ENCODE peak calls at places on chromosomes 4 and X, in four cellular contexts. X is upper lobe of right lung, P is stomach, U is heart left ventricle. V is an unnamed sample. For H3K4me1, the result is how much of the 10 kb centered on the place peaks cover.

GRCh38 chr4:33386761-33387160 is 2666.6 kb downstream of the PCDH7 start:
- DNase-seq in X (no peak), P (no peak), U (no peak), V (no peak)

GRCh38 chrX:118564498-118564897 is 68.9 kb downstream of the DOCK11 start:
- DNase-seq in X (no peak), P (no peak), U (no peak), V (no peak)

GRCh38 chr4:51842167-51842553 is 793 bp upstream of the DCUN1D4 start:
- DNase-seq in X (no peak), P (no peak), U (no peak), V (no peak)

GRCh38 chr4:2526559-2526958 is 9.9 kb upstream of the FAM193A start:
- DNase-seq in X (no peak), P (no peak), U (no peak), V (no peak)

GRCh38 chr4:6769138-6769983 is 13.2 kb upstream of the KIAA0232 start:
- DNase-seq in X (peak), P (no peak), U (no peak), V (no peak)

GRCh38 chrX:153598541-153599191 is at the start of gene CCNQ:
- DNase-seq in X (peak), P (peak), U (no peak), V (peak)

GRCh38 chr4:183838987-183839712 is 66.0 kb upstream of the STOX2 start:
- DNase-seq in X (no peak), P (no peak), U (no peak), V (no peak)

GRCh38 chr4:135927651-135928050 is 1604.6 kb downstream of the PCDH18 start:
- DNase-seq in X (no peak), P (no peak), U (no peak), V (no peak)

GRCh38 chr4:84366932-84367331 is 132.2 kb downstream of the NKX6-1 start:
- DNase-seq in X (no peak), P (no peak), U (no peak), V (no peak)

GRCh38 chr4:138976526-138976925 is 39.1 kb upstream of the NOCT start:
- DNase-seq in X (no peak), P (no peak), U (no peak), V (no peak)

GRCh38 chr4:38028556-38028955 is 68.4 kb downstream of the PTTG2 start:
- DNase-seq in X (no peak), P (no peak), U (no peak), V (no peak)

GRCh38 chr4:52035190-52035589 is 2.9 kb downstream of the SGCB start:
- DNase-seq in X (no peak), P (no peak), U (no peak), V (no peak)

GRCh38 chr4:140344621-140345020 is 28.8 kb upstream of the SCOC start:
- DNase-seq in X (no peak), P (no peak), U (no peak), V (peak)

GRCh38 chrX:48794993-48795501 is 6.8 kb upstream of the HDAC6 start:
- DNase-seq in X (peak), P (no peak), U (no peak), V (no peak)

GRCh38 chrX:134631404-134632346 is 26.6 kb downstream of the PLAC1 start:
- DNase-seq in X (no peak), P (no peak), U (no peak), V (no peak)

GRCh38 chr4:35250771-35251170 is 993.5 kb downstream of the ARAP2 start:
- DNase-seq in X (no peak), P (no peak), U (no peak), V (no peak)

DNA sequence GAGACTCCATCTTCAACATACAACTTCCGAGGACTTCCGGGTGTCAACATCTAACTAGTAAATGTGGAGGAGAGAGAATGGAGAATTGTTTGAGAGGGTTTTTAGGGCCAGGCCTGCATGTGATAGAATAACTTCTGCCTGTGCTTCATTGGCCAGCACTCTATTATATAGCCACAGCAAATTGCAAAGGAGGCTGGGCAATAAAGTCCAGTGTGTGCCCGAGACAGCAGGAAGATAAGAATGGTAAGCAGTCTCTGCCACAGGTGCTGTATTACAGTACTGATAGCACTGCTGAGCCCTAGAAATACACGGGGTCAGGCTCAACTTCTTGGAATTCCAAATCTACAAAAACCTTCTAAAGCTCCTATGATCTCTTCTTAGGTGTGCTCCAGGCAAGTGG is 20.8 kb upstream of the LIMCH1 start:
- DNase-seq in X (no peak), P (no peak), U (no peak), V (no peak)
- H3K4me1 ChIP-seq in X (under half), P (under half), U (under half), V (under half)

DNA sequence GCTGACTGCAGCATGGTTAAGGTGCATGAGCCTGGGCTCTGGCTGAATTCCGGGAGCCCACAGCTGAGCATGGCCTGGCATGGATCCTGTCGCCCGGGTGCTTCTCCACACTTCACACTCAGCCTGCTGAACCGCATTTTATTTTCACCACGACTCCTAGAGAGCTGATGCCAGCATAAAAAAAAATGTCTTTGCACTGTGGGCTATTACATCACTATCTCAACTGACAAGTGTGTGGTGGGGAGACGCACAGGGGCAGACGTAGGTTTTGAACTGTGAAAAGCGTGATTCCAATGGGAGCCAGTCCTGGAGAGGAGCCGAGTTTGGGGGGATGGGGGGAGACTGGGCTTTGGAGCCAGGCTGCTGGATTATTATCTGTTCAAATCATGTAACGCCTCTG is 36.8 kb downstream of the BCOR start:
- DNase-seq in X (no peak), P (no peak), U (no peak), V (peak)
- H3K4me3 ChIP-seq in X (no peak), P (no peak), U (no peak), V (no peak)

GRCh38 chr4:3703343-3703676 is 62.9 kb upstream of the ADRA2C start:
- DNase-seq in X (no peak), P (no peak), U (no peak), V (no peak)
- H3K4me1 ChIP-seq in X (under half), P (under half), U (under half), V (under half)

DNA sequence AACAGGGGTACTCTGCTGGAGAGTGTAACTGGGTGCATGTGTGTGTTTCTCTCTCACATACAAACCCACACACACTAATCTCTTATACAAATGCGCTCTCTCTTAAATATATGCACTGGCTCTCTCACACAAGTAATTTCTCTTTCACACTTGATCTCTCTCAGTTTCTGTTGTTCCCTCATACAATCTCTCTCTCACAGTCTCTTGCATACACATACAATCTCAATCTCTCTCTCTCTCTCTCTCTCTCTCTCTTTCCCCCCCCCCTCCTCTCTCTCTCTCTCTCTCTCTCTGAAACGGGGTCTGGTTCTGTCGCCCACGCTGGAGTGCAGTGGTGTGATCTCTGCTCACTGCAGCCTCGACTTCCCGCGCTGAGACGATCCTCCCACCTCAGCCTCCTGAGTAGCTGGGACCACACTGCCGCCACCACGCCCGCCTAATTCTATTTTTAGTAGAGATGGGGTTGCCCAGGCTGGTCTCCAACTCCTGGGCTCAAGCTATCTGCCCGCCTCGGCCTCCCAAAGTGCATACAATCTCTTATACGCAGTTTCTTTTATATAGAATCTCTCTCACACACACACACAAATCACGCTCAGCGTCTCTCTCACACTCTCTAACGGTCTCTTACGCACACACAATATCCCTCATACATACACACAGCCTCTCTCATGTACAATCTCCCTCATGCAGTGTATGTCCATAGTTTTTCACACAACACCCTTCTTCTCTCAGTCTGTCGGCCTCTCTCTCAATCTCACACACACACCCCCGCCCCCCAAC is 518 bp upstream of the FAM241A start:
- DNase-seq in X (no peak), P (no peak), U (peak), V (peak)
- H3K4me3 ChIP-seq in X (peak), P (peak), U (peak), V (peak)

GRCh38 chr4:7807351-7807921 is 132.2 kb downstream of the AFAP1 start:
- DNase-seq in X (peak), P (no peak), U (peak), V (no peak)
- H3K4me1 ChIP-seq in X (half or more), P (half or more), U (under half), V (under half)

GRCh38 chrX:10897768-10898167 is 213.4 kb upstream of the HCCS start:
- DNase-seq in X (no peak), P (no peak), U (no peak), V (no peak)
- H3K4me3 ChIP-seq in X (no peak), P (no peak), U (no peak), V (no peak)

V was measured in pancreas.